ENCODE peak calls at places on chromosomes 11 and 22, in eight cellular contexts. V is body of pancreas, N is H9, L is B cell, W is hepatocyte, E is neural progenitor cell, X is PC-3, D is NB4. M is an unnamed sample.

GRCh38 chr11:8773125-8773524 is 90.5 kb downstream of the RPL27A start:
- DNase-seq in V (no peak), N (no peak), L (no peak), W (no peak), E (no peak), X (no peak), D (no peak), M (no peak)

GRCh38 chr22:49936973-49937757 is 18.7 kb downstream of the CRELD2 start:
- DNase-seq in V (no peak), N (no peak), L (no peak), W (peak; percentile 33), E (no peak), X (no peak), D (no peak), M (no peak)

GRCh38 chr11:8531312-8531711 is 62.7 kb downstream of the STK33 start:
- DNase-seq in V (no peak), N (no peak), L (no peak), W (peak; percentile 5), E (peak; percentile 8), X (no peak), D (no peak), M (no peak)

GRCh38 chr11:43376594-43376993 is 17.9 kb downstream of the TTC17 start:
- DNase-seq in V (no peak), N (no peak), L (no peak), W (peak; percentile 32), E (no peak), X (peak; percentile 86), D (peak; percentile 16), M (no peak)

GRCh38 chr11:20013346-20014066 is 146.8 kb downstream of the DBX1 start:
- DNase-seq in V (peak; percentile 41), N (no peak), L (no peak), W (peak; percentile 71), E (no peak), X (peak; percentile 87), D (no peak), M (no peak)

GRCh38 chr11:122714484-122714883 is 59.0 kb downstream of the UBASH3B start:
- DNase-seq in V (no peak), N (no peak), L (no peak), W (no peak), E (no peak), X (no peak), D (peak; percentile 84), M (no peak)

GRCh38 chr11:120243221-120243620 is 3.3 kb downstream of the POU2F3 start:
- DNase-seq in V (no peak), N (no peak), L (no peak), W (no peak), E (no peak), X (no peak), D (no peak), M (no peak)

GRCh38 chr22:33438273-33438672 is 380.1 kb upstream of the SYN3 start:
- DNase-seq in V (no peak), N (no peak), L (no peak), W (peak; percentile 32), E (no peak), X (peak; percentile 45), D (peak; percentile 78), M (peak; percentile 44)

GRCh38 chr11:8574798-8575197 is 19.2 kb downstream of the STK33 start:
- DNase-seq in V (no peak), N (no peak), L (no peak), W (no peak), E (no peak), X (no peak), D (no peak), M (no peak)

GRCh38 chr11:30586251-30587144 is at the start of gene MPPED2:
- DNase-seq in V (peak; percentile 58), N (peak; percentile 79), L (no peak), W (peak; percentile 65), E (peak; percentile 87), X (no peak), D (no peak), M (peak; percentile 50)

DNA sequence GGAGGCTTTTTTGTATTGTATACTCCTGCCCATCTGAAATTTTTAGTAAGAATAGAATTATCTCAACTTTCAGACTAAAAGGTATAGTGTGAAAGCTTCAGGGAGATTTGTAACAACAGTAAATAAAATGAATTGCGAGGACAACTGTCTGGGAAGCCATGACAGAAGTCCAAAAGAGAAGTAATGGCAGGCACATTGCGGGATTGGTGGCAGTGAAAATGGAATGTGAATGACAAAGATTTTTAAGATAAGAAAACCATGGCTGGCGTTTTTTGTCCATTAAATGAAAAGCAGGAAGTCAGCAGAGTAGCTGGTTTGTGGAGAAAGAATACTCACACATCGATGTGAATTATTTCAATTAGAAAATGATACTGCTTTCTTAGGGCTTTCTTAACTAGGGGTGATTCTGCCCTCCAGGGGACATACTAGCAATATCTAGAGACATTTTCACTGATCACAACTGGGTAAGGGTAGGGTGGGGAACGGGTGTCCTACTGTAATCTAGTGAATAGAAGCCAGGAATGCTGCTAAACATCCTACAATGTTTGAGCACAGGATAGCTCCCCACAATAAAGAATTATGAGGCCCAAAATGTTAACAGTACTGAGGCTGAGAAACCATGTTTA is 1.6 kb downstream of the NPAT start:
- DNase-seq in V (no peak), N (no peak), L (no peak), W (no peak), E (no peak), X (peak; percentile 9), D (peak; percentile 53), M (no peak)
- TF ChIP-seq CTCF in V (no peak), N (no peak), L (no peak), W (peak; percentile 6), E (no peak), X (peak; percentile 23), D (no peak), M (no peak)

GRCh38 chr22:48719978-48720661 is 1107.6 kb downstream of the BRD1 start:
- DNase-seq in V (no peak), N (peak; percentile 59), L (no peak), W (no peak), E (peak; percentile 31), X (no peak), D (peak; percentile 33), M (no peak)
- TF ChIP-seq CTCF in V (no peak), N (peak; percentile 77), L (no peak), W (no peak), E (peak; percentile 53), X (no peak), D (peak; percentile 15), M (peak; percentile 28)

DNA sequence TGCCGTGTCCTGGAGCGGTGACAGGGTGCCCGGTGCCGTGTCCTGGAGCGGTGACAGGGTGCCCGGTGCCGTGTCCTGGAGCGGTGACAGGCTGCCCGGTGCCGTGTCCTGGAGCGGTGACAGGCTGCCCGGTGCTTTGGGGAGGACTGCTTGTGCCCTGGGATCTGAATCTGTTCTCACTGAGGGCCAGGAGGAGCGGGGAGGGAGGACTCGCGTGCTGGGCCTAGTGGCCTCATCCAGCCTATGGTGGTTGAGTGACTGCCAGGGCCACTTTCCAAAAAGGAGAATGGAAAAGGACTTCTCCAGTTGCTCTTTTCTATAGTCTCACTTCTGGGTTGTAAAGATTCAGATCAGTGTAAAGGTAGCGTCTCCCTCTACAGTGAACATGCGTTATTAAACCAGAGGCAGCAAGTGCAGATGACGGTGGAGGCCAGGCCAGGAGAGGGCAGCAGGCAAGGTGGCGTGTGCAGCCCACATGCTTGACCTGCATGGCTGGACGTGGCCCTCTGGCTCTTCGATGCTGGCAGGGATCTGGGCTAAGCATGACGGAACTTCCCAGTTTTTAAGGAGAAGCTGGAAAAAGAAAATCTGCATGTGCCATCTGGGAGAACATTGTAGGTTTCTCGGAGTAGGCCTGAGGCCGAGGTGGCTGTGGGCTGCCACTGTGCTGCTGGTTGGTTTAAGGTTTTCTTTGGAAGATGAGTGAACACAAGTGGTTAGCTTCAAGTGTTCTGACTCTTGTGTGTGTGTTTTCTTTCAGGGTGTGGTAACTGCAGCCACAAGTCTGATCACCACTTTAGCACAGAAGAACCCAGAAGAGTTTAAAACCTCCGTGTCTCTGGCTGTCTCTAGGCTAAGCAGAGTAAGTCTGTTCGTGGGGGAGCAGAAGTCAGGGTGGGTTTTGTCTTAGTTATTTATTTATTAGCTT is 55.0 kb downstream of the AP2A2 start:
- DNase-seq in V (peak; percentile 65), N (no peak), L (no peak), W (no peak), E (no peak), X (no peak), D (no peak), M (no peak)
- TF ChIP-seq CTCF in V (peak; percentile 64), N (peak; percentile 18), L (no peak), W (peak; percentile 12), E (no peak), X (peak; percentile 17), D (no peak), M (no peak)

GRCh38 chr11:128709402-128709801 is 15.5 kb downstream of the FLI1 start:
- DNase-seq in V (no peak), N (no peak), L (peak; percentile 25), W (no peak), E (no peak), X (peak; percentile 95), D (no peak), M (no peak)
- TF ChIP-seq CTCF in V (no peak), N (no peak), L (no peak), W (no peak), E (no peak), X (peak; percentile 22), D (no peak), M (no peak)

GRCh38 chr11:10623797-10624761 is 55.6 kb upstream of the LYVE1 start:
- DNase-seq in V (peak; percentile 23), N (peak; percentile 72), L (no peak), W (no peak), E (no peak), X (peak; percentile 47), D (peak; percentile 63), M (no peak)
- TF ChIP-seq CTCF in V (no peak), N (peak; percentile 76), L (no peak), W (peak; percentile 33), E (peak; percentile 14), X (peak; percentile 65), D (peak; percentile 59), M (no peak)

DNA sequence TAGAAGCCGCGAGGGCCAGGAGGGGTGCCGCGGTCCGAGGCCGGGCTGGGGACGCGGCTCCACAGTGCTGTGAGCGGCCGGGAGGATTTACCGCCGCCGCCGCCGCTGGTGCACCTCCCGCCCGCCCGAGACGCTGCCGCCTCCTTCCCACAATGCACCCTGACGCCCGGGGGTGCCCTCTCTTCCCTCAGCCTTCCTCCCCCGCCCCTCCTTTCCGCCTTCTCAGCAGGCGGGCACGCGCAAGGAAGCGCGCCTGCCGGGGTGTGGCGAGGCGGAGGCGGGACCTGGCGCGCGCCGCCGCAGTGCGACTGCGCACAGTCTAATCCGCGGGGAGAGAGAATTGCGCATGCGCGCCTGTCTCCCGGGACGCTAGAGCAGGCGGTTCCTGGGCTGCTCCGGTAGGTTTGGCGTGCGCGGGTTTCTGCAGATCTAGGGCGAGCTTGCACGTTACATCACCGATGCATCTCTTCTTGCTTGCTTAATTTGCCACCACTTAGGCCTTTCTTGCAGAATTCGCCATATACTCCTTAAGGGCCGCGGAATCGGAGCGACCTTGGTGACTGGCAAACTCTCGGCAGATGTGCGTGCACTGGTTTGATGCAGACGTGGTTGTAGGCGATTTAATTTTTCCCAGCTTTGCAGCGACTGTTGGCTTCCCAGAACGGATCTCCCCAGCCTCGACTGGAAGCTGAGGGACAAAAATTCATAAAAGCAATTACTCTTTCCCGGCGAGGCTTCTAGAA is at the start of the genes GVQW3 and THAP12:
- DNase-seq in V (peak; percentile 98), N (peak; percentile 97), L (peak; percentile 98), W (peak; percentile 99), E (peak; percentile 99), X (peak; percentile 99), D (peak; percentile 99), M (peak; percentile 97)
- TF ChIP-seq CTCF in V (peak; percentile 56), N (peak; percentile 28), L (no peak), W (peak; percentile 48), E (peak; percentile 25), X (peak; percentile 25), D (no peak), M (no peak)

GRCh38 chr11:81007046-81007445 is 1566.2 kb upstream of the TENM4 start:
- DNase-seq in V (no peak), N (no peak), L (no peak), W (peak; percentile 19), E (no peak), X (peak; percentile 63), D (peak; percentile 8), M (no peak)
- TF ChIP-seq CTCF in V (no peak), N (no peak), L (no peak), W (peak; percentile 53), E (peak; percentile 39), X (peak; percentile 46), D (no peak), M (no peak)